ENCODE peak calls at places on chromosomes 1 and 21, in seven cellular contexts. O is CD8-positive, alpha-beta T cell; H is neural progenitor cell; N is fibroblast of pulmonary artery; B is GM10248; R is transverse colon; G is Panc1. M is an unnamed sample.

GRCh38 chr1:73914994-73915393 is 283.0 kb downstream of the LRRIQ3 start:
- DNase-seq in B (no peak), G (no peak), O (no peak), N (no peak), R (no peak), H (peak), M (no peak)

GRCh38 chr21:42291751-42292562 is 23.3 kb downstream of the TFF3 start:
- DNase-seq in G (no peak), O (no peak), R (no peak), B (no peak), N (no peak), H (no peak), M (no peak)

GRCh38 chr1:21840981-21841380 is 28.9 kb downstream of the LDLRAD2 start:
- DNase-seq in N (no peak), G (no peak), R (no peak), B (no peak), H (no peak), O (no peak), M (no peak)

GRCh38 chr1:36711480-36711879 is 228.8 kb upstream of the CSF3R start:
- DNase-seq in R (no peak), N (no peak), H (peak), G (no peak), O (no peak), B (no peak), M (no peak)

GRCh38 chr1:3777078-3777547 is 4.6 kb downstream of the SMIM1 start:
- DNase-seq in G (no peak), O (no peak), R (no peak), N (no peak), H (no peak), B (no peak), M (no peak)

GRCh38 chr1:184002071-184002470 is 35.5 kb downstream of the COLGALT2 start:
- DNase-seq in O (no peak), H (peak), G (no peak), N (peak), R (no peak), B (no peak), M (no peak)

GRCh38 chr21:45637883-45638282 is 5.6 kb upstream of the PCBP3 start:
- DNase-seq in O (no peak), N (no peak), G (no peak), B (no peak), R (no peak), H (no peak), M (no peak)

GRCh38 chr1:152036316-152037216 is at the start of gene S100A11:
- DNase-seq in H (peak), B (peak), O (peak), G (no peak), N (peak), R (peak), M (peak)

GRCh38 chr1:205442051-205442721 is 13.7 kb downstream of the BLACAT1 start:
- DNase-seq in R (no peak), H (peak), O (no peak), N (no peak), G (no peak), B (no peak), M (peak)

GRCh38 chr1:162302246-162302645 is 74.4 kb downstream of the SPATA46 start:
- DNase-seq in G (no peak), O (no peak), R (no peak), B (no peak), N (peak), H (no peak), M (no peak)

GRCh38 chr1:206951318-206952105 is 5.2 kb upstream of the PIGR start:
- DNase-seq in N (no peak), G (no peak), O (no peak), R (peak), H (no peak), B (no peak), M (no peak)

GRCh38 chr1:41954533-41954944 is 35.8 kb upstream of the HIVEP3 start:
- DNase-seq in N (peak), R (no peak), G (peak), B (no peak), O (no peak), H (no peak), M (no peak)

GRCh38 chr1:204361341-204361771 is 1.6 kb upstream of the PLEKHA6 start:
- DNase-seq in O (no peak), G (no peak), N (no peak), H (no peak), B (no peak), R (no peak), M (no peak)

GRCh38 chr1:10288059-10288615 is 77.8 kb downstream of the KIF1B start:
- DNase-seq in N (no peak), B (no peak), H (no peak), O (no peak), G (no peak), R (no peak), M (no peak)

GRCh38 chr1:10598088-10598712 is 123.5 kb downstream of the PEX14 start:
- DNase-seq in G (no peak), N (no peak), O (no peak), B (no peak), R (no peak), H (peak), M (no peak)

GRCh38 chr1:44217809-44218410 is 4.6 kb downstream of the DMAP1 start:
- DNase-seq in H (peak), O (peak), R (peak), G (peak), B (peak), N (peak), M (peak)

GRCh38 chr1:53278294-53278693 is 40.0 kb upstream of the MAGOH start:
- DNase-seq in B (peak), N (peak), R (peak), G (peak), O (peak), H (peak), M (peak)

GRCh38 chr1:96236156-96236739 is 485.3 kb upstream of the PTBP2 start:
- DNase-seq in R (peak), G (peak), N (peak), O (no peak), H (peak), B (peak), M (peak)

GRCh38 chr21:33033961-33034413 is 8.3 kb downstream of the OLIG2 start:
- DNase-seq in H (no peak), B (no peak), N (no peak), G (no peak), O (no peak), R (no peak), M (no peak)

GRCh38 chr1:16612332-16613172 is 812 bp downstream of the NBPF1 start:
- DNase-seq in N (peak), G (no peak), H (peak), R (peak), O (no peak), B (peak), M (peak)

GRCh38 chr1:54390655-54391054 is 15.5 kb downstream of the SSBP3 start:
- DNase-seq in O (no peak), G (no peak), R (no peak), N (no peak), H (no peak), B (no peak), M (no peak)

GRCh38 chr1:179794669-179795068 is 51.6 kb downstream of the FAM163A start:
- DNase-seq in H (no peak), R (no peak), O (no peak), G (no peak), N (peak), B (no peak), M (no peak)

GRCh38 chr1:28885472-28885877 is 28.9 kb upstream of the EPB41 start:
- DNase-seq in H (no peak), R (no peak), N (no peak), B (no peak), G (no peak), O (no peak), M (no peak)

GRCh38 chr1:117702654-117703053 is 96.8 kb downstream of the TENT5C start:
- DNase-seq in O (no peak), H (no peak), B (no peak), R (no peak), N (no peak), G (no peak), M (no peak)

GRCh38 chr21:38965910-38966504 is 160.3 kb downstream of the ETS2 start:
- DNase-seq in N (no peak), O (no peak), R (peak), B (no peak), H (peak), G (no peak), M (peak)

GRCh38 chr1:221268295-221268694 is 389.1 kb downstream of the HLX start:
- DNase-seq in G (no peak), R (no peak), B (no peak), H (no peak), N (peak), O (no peak), M (no peak)

GRCh38 chr1:111862599-111862998 is 106.9 kb downstream of the DDX20 start:
- DNase-seq in R (no peak), G (no peak), N (no peak), H (no peak), O (no peak), B (no peak), M (no peak)

GRCh38 chr1:201533836-201534235 is 5.1 kb upstream of the NAV1 start:
- DNase-seq in H (peak), G (no peak), N (no peak), O (no peak), R (no peak), B (no peak), M (no peak)

GRCh38 chr21:35719105-35719504 is 341.2 kb downstream of the SETD4 start:
- DNase-seq in H (no peak), B (no peak), G (no peak), R (no peak), N (no peak), O (no peak), M (no peak)

GRCh38 chr21:26810266-26810665 is 34.9 kb downstream of the ADAMTS1 start:
- DNase-seq in H (no peak), G (no peak), N (no peak), B (no peak), R (no peak), O (no peak), M (no peak)

GRCh38 chr1:154075746-154076145 is 79.1 kb downstream of the NUP210L start:
- DNase-seq in B (no peak), H (no peak), N (peak), O (no peak), R (no peak), G (no peak), M (no peak)

GRCh38 chr1:179079113-179079761 is 2.6 kb upstream of the TOR3A start:
- DNase-seq in O (peak), G (peak), N (peak), H (peak), R (peak), B (peak), M (peak)

GRCh38 chr1:208475951-208476824 is 232.0 kb upstream of the PLXNA2 start:
- DNase-seq in O (no peak), G (no peak), R (no peak), N (no peak), H (peak), B (no peak), M (peak)

GRCh38 chr21:38669186-38669585 is 136.5 kb upstream of the ETS2 start:
- DNase-seq in G (no peak), N (peak), H (peak), R (peak), O (no peak), B (peak), M (no peak)

GRCh38 chr1:180255538-180256352 is 25.7 kb downstream of the LHX4 start:
- DNase-seq in N (no peak), G (no peak), H (no peak), R (no peak), O (no peak), B (no peak), M (peak)

GRCh38 chr1:161119017-161119378 is 1.1 kb downstream of the NIT1 start:
- DNase-seq in B (no peak), O (no peak), G (no peak), R (peak), N (peak), H (peak), M (no peak)

GRCh38 chr1:2539312-2539907 is 9.3 kb upstream of the HES5 start:
- DNase-seq in G (no peak), R (no peak), H (peak), O (no peak), N (no peak), B (no peak), M (no peak)
- TF ChIP-seq CTCF in G (peak), R (no peak), H (peak), O (peak), N (peak), B (peak), M (peak)

GRCh38 chr1:72050551-72050950 is 231.8 kb downstream of the NEGR1 start:
- DNase-seq in R (no peak), H (no peak), O (no peak), B (no peak), N (no peak), G (no peak), M (no peak)
- TF ChIP-seq CTCF in R (no peak), H (no peak), O (no peak), B (no peak), N (no peak), G (no peak), M (no peak)

DNA sequence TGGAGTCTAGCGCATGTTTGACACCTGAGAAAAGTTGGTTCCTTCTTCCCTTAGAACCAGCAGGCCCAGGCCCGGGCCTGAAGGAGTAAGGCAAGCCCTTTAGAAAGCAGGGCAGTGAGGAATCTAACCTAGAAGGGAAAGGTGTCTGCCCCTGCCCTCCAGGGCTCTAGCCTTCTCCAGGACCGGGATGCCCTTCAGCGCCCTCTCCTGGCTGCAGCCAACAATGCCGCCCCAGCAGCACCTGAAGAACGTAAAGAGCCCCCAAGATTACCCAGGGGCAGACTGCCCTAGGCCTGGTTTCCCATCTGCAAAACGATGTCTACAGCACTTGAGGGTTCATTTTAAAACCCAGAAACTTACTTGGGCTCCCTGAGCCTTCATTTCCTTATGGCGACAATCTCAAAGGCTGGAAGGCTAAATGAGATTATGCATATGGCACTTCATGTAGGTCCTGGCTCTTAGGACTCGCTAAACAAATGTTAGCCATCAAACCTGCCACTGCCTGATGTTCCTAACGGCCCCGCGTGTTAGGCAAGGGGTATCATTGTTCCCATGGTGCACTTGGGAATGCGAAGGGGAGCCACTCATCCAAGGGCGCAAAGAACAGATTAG is 106.7 kb upstream of the KLHDC7A start:
- DNase-seq in O (no peak), B (peak), G (no peak), H (peak), N (no peak), R (peak), M (peak)
- TF ChIP-seq CTCF in O (no peak), B (peak), G (peak), H (peak), N (no peak), R (peak), M (peak)

GRCh38 chr1:63813829-63814277 is 40.0 kb downstream of the ROR1 start:
- DNase-seq in O (no peak), R (no peak), B (peak), H (no peak), N (peak), G (no peak), M (no peak)
- TF ChIP-seq CTCF in O (no peak), R (no peak), B (no peak), H (no peak), N (no peak), G (no peak), M (no peak)

GRCh38 chr1:187474266-187474665 is 645.5 kb downstream of the PLA2G4A start:
- DNase-seq in R (no peak), N (peak), H (no peak), B (no peak), O (no peak), G (no peak), M (no peak)

GRCh38 chr1:187477103-187477502 is 648.4 kb downstream of the PLA2G4A start:
- DNase-seq in G (no peak), B (no peak), O (no peak), H (no peak), R (no peak), N (peak), M (no peak)

GRCh38 chr1:187471555-187471954 is 642.8 kb downstream of the PLA2G4A start:
- DNase-seq in B (no peak), R (no peak), N (peak), G (no peak), H (no peak), O (no peak), M (no peak)

GRCh38 chr1:187481581-187482148 is 652.9 kb downstream of the PLA2G4A start:
- DNase-seq in O (no peak), N (peak), G (no peak), H (no peak), R (no peak), B (no peak), M (no peak)

DNA sequence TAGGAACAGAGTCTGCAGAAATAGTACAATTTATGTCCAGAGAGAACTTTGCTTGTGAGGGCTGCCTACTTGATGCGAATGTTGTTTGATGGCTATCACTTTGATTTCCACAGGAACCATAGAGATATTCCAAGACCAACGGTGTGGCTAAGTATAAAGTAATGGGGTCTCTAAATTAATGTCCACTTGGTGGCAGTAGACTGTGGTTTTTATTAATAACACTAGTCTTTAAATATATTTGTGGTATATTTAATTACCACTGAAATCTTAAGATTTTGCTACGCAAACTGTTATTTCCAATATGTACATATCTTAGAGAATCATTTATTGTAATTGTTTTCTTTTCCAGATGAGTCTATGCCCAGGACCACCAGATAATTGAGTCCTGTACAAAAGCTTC is 647.9 kb downstream of the PLA2G4A start:
- DNase-seq in R (no peak), B (no peak), O (no peak), G (no peak), N (peak), H (peak), M (no peak)
- TF ChIP-seq CTCF in R (no peak), B (no peak), O (no peak), G (peak), N (peak), H (peak), M (no peak)

GRCh38 chr1:88552226-88552625 is 131.8 kb upstream of the PKN2 start:
- DNase-seq in R (no peak), O (no peak), N (no peak), G (no peak), H (no peak), B (no peak), M (no peak)

GRCh38 chr1:88544166-88544565 is 139.9 kb upstream of the PKN2 start:
- DNase-seq in R (no peak), N (no peak), B (no peak), H (no peak), O (no peak), G (no peak), M (no peak)

GRCh38 chr1:88549536-88549935 is 134.5 kb upstream of the PKN2 start:
- DNase-seq in R (no peak), N (peak), B (no peak), G (no peak), O (no peak), H (no peak), M (no peak)
- TF ChIP-seq CTCF in R (peak), N (peak), B (no peak), G (peak), O (no peak), H (peak), M (peak)

M was measured in nephron progenitor cell.